ENCODE peak calls at places on chromosomes 1 and 21, in five cellular contexts. L is retinal pigment epithelial cell; S is DND-41; P is neural progenitor cell; U is activated CD4-positive, alpha-beta T cell treated with anti-CD3 and anti-CD28 coated beads, Interleukin-2, amount 50 U/mL, for 1 hour. Q is an unnamed sample.

GRCh38 chr1:2238361-2239055 is 10.4 kb downstream of the SKI start:
- DNase-seq in P (no peak), L (no peak), S (no peak), U (no peak), Q (no peak)

GRCh38 chr1:117241512-117241911 is 30.8 kb upstream of the VTCN1 start:
- DNase-seq in S (no peak), U (no peak), L (no peak), P (no peak), Q (no peak)

GRCh38 chr1:219897914-219898313 is 30.4 kb downstream of the SLC30A10 start:
- DNase-seq in S (no peak), L (no peak), U (no peak), P (no peak), Q (no peak)

GRCh38 chr1:226875641-226876295 is 5.4 kb downstream of the PSEN2 start:
- DNase-seq in P (peak), S (no peak), U (no peak), L (peak), Q (no peak)

GRCh38 chr1:200506471-200506870 is 96.6 kb upstream of the ZNF281 start:
- DNase-seq in P (no peak), U (no peak), S (no peak), L (no peak), Q (no peak)

GRCh38 chr1:169899519-169900217 is 6.0 kb upstream of the SCYL3 start:
- DNase-seq in L (no peak), S (no peak), P (no peak), U (no peak), Q (no peak)

GRCh38 chr1:112870887-112871646 is 84.9 kb downstream of the SLC16A1 start:
- DNase-seq in P (no peak), S (no peak), L (no peak), U (no peak), Q (no peak)

GRCh38 chr1:227166559-227166958 is 151.7 kb downstream of the CDC42BPA start:
- DNase-seq in L (no peak), U (no peak), S (no peak), P (peak), Q (no peak)

GRCh38 chr1:32960342-32960741 is 4.3 kb downstream of the RNF19B start:
- DNase-seq in S (no peak), L (no peak), P (no peak), U (no peak), Q (no peak)

GRCh38 chr21:39625211-39625895 is 12.6 kb downstream of the B3GALT5 start:
- DNase-seq in U (no peak), L (no peak), S (no peak), P (no peak), Q (no peak)

GRCh38 chr1:14666376-14666775 is 67.9 kb downstream of the KAZN start:
- DNase-seq in S (no peak), L (no peak), U (no peak), P (no peak), Q (no peak)

GRCh38 chr1:198295186-198295585 is 138.4 kb downstream of the NEK7 start:
- DNase-seq in S (no peak), U (no peak), L (no peak), P (peak), Q (no peak)

GRCh38 chr1:107138767-107139445 is 1.9 kb upstream of the NTNG1 start:
- DNase-seq in S (no peak), P (no peak), U (no peak), L (no peak), Q (no peak)

GRCh38 chr1:217561446-217561845 is 69.4 kb downstream of the GPATCH2 start:
- DNase-seq in P (no peak), S (no peak), L (no peak), U (no peak), Q (no peak)

GRCh38 chr1:33388989-33389771 is 41.7 kb downstream of the PHC2 start:
- DNase-seq in L (no peak), P (no peak), U (no peak), S (no peak), Q (no peak)

GRCh38 chr1:208024406-208024805 is 113.5 kb upstream of the CD34 start:
- DNase-seq in U (no peak), P (no peak), S (no peak), L (no peak), Q (no peak)

Q was measured in naive thymus-derived CD4-positive, alpha-beta T cell.